ENCODE peak calls at places on chromosome 5, in six cellular contexts. A, O, K, L, S and V are unnamed samples.

GRCh38 chr5:27130587-27130986 is 92.2 kb upstream of the CDH9 start:
- DNase-seq in K (peak), S (no peak), L (no peak), O (no peak), A (no peak), V (no peak)

GRCh38 chr5:139903805-139904565 is 108.4 kb downstream of the PSD2 start:
- DNase-seq in O (no peak), S (peak), L (no peak), A (no peak), K (no peak), V (no peak)

GRCh38 chr5:126499742-126500396 is 76.7 kb downstream of the GRAMD2B start:
- DNase-seq in S (peak), A (no peak), O (no peak), L (no peak), K (no peak), V (peak)

GRCh38 chr5:180156141-180156540 is 52.9 kb downstream of the RASGEF1C start:
- DNase-seq in O (no peak), A (peak), S (no peak), L (no peak), K (no peak), V (no peak)

GRCh38 chr5:61334224-61335196 is 2.5 kb downstream of the ZSWIM6 start:
- DNase-seq in S (no peak), L (no peak), O (no peak), K (peak), A (no peak), V (no peak)

GRCh38 chr5:59673438-59674058 is 220.0 kb downstream of the PDE4D start:
- DNase-seq in L (no peak), A (no peak), K (peak), S (no peak), O (no peak), V (no peak)

GRCh38 chr5:88954511-88954910 is 71.5 kb upstream of the MEF2C start:
- DNase-seq in S (no peak), A (no peak), O (no peak), K (no peak), L (no peak), V (no peak)

GRCh38 chr5:35857606-35858205 is 1.0 kb downstream of the IL7R start:
- DNase-seq in O (no peak), A (no peak), K (peak), S (no peak), L (no peak), V (no peak)

GRCh38 chr5:63262191-63262981 is 683.8 kb downstream of the LRRC70 start:
- DNase-seq in L (no peak), K (peak), O (no peak), S (no peak), A (no peak), V (no peak)

GRCh38 chr5:87099246-87099914 is 168.3 kb upstream of the RASA1 start:
- DNase-seq in S (no peak), O (no peak), A (no peak), K (no peak), L (no peak), V (no peak)